ENCODE peak calls at places on chromosomes 2 and 18, in seven cellular contexts. P is PC-3, B is hepatocyte, A is mammary epithelial cell, M is PC-9, I is fibroblast of lung, D is keratinocyte. Y is an unnamed sample.

GRCh38 chr2:235595420-235596010 is 101.7 kb downstream of the AGAP1 start:
- DNase-seq in P (peak), B (peak), A (peak), M (peak), I (peak), D (peak), Y (peak)

GRCh38 chr18:45805551-45805950 is 19.9 kb upstream of the SIGLEC15 start:
- DNase-seq in P (no peak), B (no peak), A (no peak), M (no peak), I (no peak), D (no peak), Y (no peak)

GRCh38 chr18:12838178-12838634 is 45.8 kb downstream of the PTPN2 start:
- DNase-seq in P (peak), B (peak), A (peak), M (peak), I (peak), D (peak), Y (peak)

GRCh38 chr18:29123706-29124530 is 947.0 kb upstream of the CDH2 start:
- DNase-seq in P (no peak), B (no peak), A (peak), M (no peak), I (no peak), D (no peak), Y (peak)

GRCh38 chr2:55460562-55460961 is 40.9 kb upstream of the CCDC88A start:
- DNase-seq in P (no peak), B (no peak), A (peak), M (no peak), I (peak), D (no peak), Y (peak)

GRCh38 chr2:105600602-105600948 is 144.1 kb upstream of the NCK2 start:
- DNase-seq in P (no peak), B (no peak), A (no peak), M (no peak), I (no peak), D (no peak), Y (no peak)

GRCh38 chr2:240996161-240996833 is 2.1 kb upstream of the SNED1 start:
- DNase-seq in P (no peak), B (no peak), A (no peak), M (no peak), I (no peak), D (no peak), Y (no peak)

GRCh38 chr18:76256897-76257500 is 238.0 kb downstream of the ZNF516 start:
- DNase-seq in P (peak), B (peak), A (peak), M (no peak), I (peak), D (no peak), Y (peak)

GRCh38 chr18:74652392-74652988 is 54.8 kb downstream of the ZNF407 start:
- DNase-seq in P (peak), B (peak), A (peak), M (no peak), I (peak), D (no peak), Y (peak)

GRCh38 chr2:233413046-233413445 is 58.8 kb downstream of the DGKD start:
- DNase-seq in P (peak), B (no peak), A (peak), M (peak), I (peak), D (no peak), Y (peak)

GRCh38 chr2:46385786-46386577 is 88.8 kb downstream of the EPAS1 start:
- DNase-seq in P (peak), B (no peak), A (peak), M (peak), I (no peak), D (no peak), Y (peak)

GRCh38 chr2:26144953-26145680 is 27.8 kb upstream of the GAREM2 start:
- DNase-seq in P (peak), B (peak), A (peak), M (peak), I (peak), D (no peak), Y (peak)

GRCh38 chr18:46888965-46889364 is 28.3 kb downstream of the PIAS2 start:
- DNase-seq in P (no peak), B (no peak), A (no peak), M (no peak), I (no peak), D (no peak), Y (no peak)

GRCh38 chr2:202072226-202072625 is 829 bp upstream of the KIAA2012 start:
- DNase-seq in P (peak), B (no peak), A (no peak), M (no peak), I (no peak), D (no peak), Y (no peak)

GRCh38 chr2:42901076-42901645 is 108.8 kb upstream of the HAAO start:
- DNase-seq in P (no peak), B (no peak), A (no peak), M (no peak), I (peak), D (no peak), Y (peak)

GRCh38 chr18:51514128-51514527 is 316.6 kb upstream of the MEX3C start:
- DNase-seq in P (no peak), B (peak), A (peak), M (no peak), I (no peak), D (no peak), Y (no peak)

GRCh38 chr2:107418713-107419112 is 408.0 kb upstream of the RGPD4 start:
- DNase-seq in P (no peak), B (no peak), A (no peak), M (no peak), I (no peak), D (no peak), Y (no peak)

GRCh38 chr18:24003903-24004640 is 10.5 kb upstream of the TTC39C start:
- DNase-seq in P (no peak), B (no peak), A (no peak), M (no peak), I (peak), D (no peak), Y (peak)

GRCh38 chr18:48374423-48375149 is 34.6 kb downstream of the ZBTB7C start:
- DNase-seq in P (no peak), B (no peak), A (no peak), M (no peak), I (peak), D (no peak), Y (peak)

GRCh38 chr2:181395871-181396574 is 61.2 kb upstream of the ITGA4 start:
- DNase-seq in P (no peak), B (no peak), A (no peak), M (no peak), I (peak), D (no peak), Y (no peak)

GRCh38 chr2:138712212-138712979 is 67.8 kb downstream of the NXPH2 start:
- DNase-seq in P (peak), B (peak), A (no peak), M (no peak), I (peak), D (no peak), Y (peak)

GRCh38 chr18:47815486-47816270 is 114.8 kb downstream of the SMAD2 start:
- DNase-seq in P (no peak), B (no peak), A (no peak), M (peak), I (peak), D (no peak), Y (no peak)

GRCh38 chr18:14747513-14748474 is at the start of gene ANKRD30B:
- DNase-seq in P (no peak), B (peak), A (no peak), M (no peak), I (no peak), D (no peak), Y (no peak)

GRCh38 chr2:170679607-170680079 is 35.5 kb upstream of the SP5 start:
- DNase-seq in P (peak), B (peak), A (no peak), M (no peak), I (no peak), D (no peak), Y (peak)

GRCh38 chr2:191848771-191849726 is 2.2 kb upstream of the CAVIN2 start:
- DNase-seq in P (no peak), B (no peak), A (no peak), M (no peak), I (no peak), D (no peak), Y (no peak)

GRCh38 chr18:33239298-33239697 is 201.2 kb downstream of the CCDC178 start:
- DNase-seq in P (no peak), B (no peak), A (no peak), M (no peak), I (no peak), D (no peak), Y (no peak)

GRCh38 chr2:37711308-37711731 is 39.9 kb upstream of the CDC42EP3 start:
- DNase-seq in P (peak), B (peak), A (peak), M (peak), I (peak), D (peak), Y (peak)

GRCh38 chr2:16653799-16654198 is 11.8 kb downstream of the CYRIA start:
- DNase-seq in P (no peak), B (no peak), A (no peak), M (no peak), I (no peak), D (no peak), Y (no peak)

GRCh38 chr2:237213325-237214040 is 127.8 kb downstream of the COPS8 start:
- DNase-seq in P (peak), B (peak), A (peak), M (no peak), I (peak), D (no peak), Y (peak)

GRCh38 chr2:68452168-68452890 is 14.8 kb downstream of the FBXO48 start:
- DNase-seq in P (no peak), B (no peak), A (no peak), M (no peak), I (no peak), D (no peak), Y (no peak)

DNA sequence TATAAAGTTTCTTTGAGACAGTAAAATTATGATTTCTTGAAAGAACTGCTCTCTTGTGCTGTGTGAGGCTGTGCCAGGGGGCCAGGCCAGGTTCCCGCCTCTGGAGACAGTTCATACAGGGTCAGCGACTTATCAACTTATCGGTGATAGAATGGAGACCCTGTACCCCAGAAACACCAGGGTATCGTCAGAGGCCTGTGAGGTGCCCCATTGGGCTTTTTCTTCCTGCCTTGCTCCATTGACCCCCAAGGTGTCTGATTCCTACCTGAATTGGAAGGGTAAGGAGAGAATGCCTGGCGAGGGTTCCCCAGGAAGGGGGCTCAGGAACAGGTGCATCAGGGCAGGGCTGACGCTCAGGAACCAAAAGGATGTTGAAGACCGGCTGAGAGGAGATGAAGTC is 4.3 kb downstream of the DLX1 start:
- DNase-seq in P (no peak), B (no peak), A (no peak), M (no peak), I (no peak), D (no peak), Y (no peak)
- TF ChIP-seq EZH2 in P (no peak), B (no peak), A (no peak), M (no peak), I (no peak), D (no peak), Y (no peak)

GRCh38 chr2:145066795-145067194 is 546.9 kb upstream of the ZEB2 start:
- DNase-seq in P (no peak), B (no peak), A (no peak), M (no peak), I (no peak), D (no peak), Y (peak)
- H3K27ac ChIP-seq in P (no peak), B (peak), A (no peak), M (no peak), I (peak), D (no peak), Y (no peak)

GRCh38 chr18:57436193-57436964 is 1.2 kb downstream of the ONECUT2 start:
- DNase-seq in P (no peak), B (no peak), A (no peak), M (no peak), I (no peak), D (no peak), Y (no peak)
- TF ChIP-seq EZH2 in P (no peak), B (peak), A (peak), M (no peak), I (peak), D (peak), Y (peak)

GRCh38 chr2:85111819-85112281 is 21.3 kb upstream of the TCF7L1 start:
- DNase-seq in P (peak), B (no peak), A (peak), M (no peak), I (peak), D (no peak), Y (peak)
- H3K27ac ChIP-seq in P (no peak), B (no peak), A (no peak), M (no peak), I (no peak), D (no peak), Y (no peak)

GRCh38 chr2:205683991-205684390 is 1.7 kb downstream of the NRP2 start:
- DNase-seq in P (no peak), B (no peak), A (no peak), M (no peak), I (no peak), D (no peak), Y (no peak)

GRCh38 chr2:205686231-205687017 is 4.1 kb downstream of the NRP2 start:
- DNase-seq in P (no peak), B (no peak), A (no peak), M (no peak), I (no peak), D (no peak), Y (peak)

GRCh38 chr2:205684871-205685313 is 2.6 kb downstream of the NRP2 start:
- DNase-seq in P (no peak), B (no peak), A (no peak), M (no peak), I (peak), D (no peak), Y (no peak)

GRCh38 chr2:205687018-205687956 is 5.0 kb downstream of the NRP2 start:
- DNase-seq in P (no peak), B (no peak), A (no peak), M (no peak), I (no peak), D (no peak), Y (no peak)

GRCh38 chr2:205685314-205686230 is 3.3 kb downstream of the NRP2 start:
- DNase-seq in P (peak), B (no peak), A (peak), M (peak), I (peak), D (no peak), Y (peak)
- TF ChIP-seq EZH2 in P (no peak), B (no peak), A (no peak), M (no peak), I (no peak), D (no peak), Y (no peak)

GRCh38 chr2:69779258-69779989 is 37.5 kb downstream of the ANXA4 start:
- DNase-seq in P (peak), B (peak), A (peak), M (peak), I (peak), D (no peak), Y (peak)

GRCh38 chr2:69784228-69784627 is 42.3 kb downstream of the ANXA4 start:
- DNase-seq in P (no peak), B (no peak), A (no peak), M (no peak), I (no peak), D (no peak), Y (no peak)

GRCh38 chr2:69781321-69782248 is 39.7 kb downstream of the ANXA4 start:
- DNase-seq in P (peak), B (peak), A (no peak), M (peak), I (no peak), D (no peak), Y (no peak)

GRCh38 chr2:69777778-69778089 is 35.8 kb downstream of the ANXA4 start:
- DNase-seq in P (no peak), B (no peak), A (no peak), M (no peak), I (no peak), D (no peak), Y (no peak)

GRCh38 chr2:69780907-69781306 is 39.0 kb downstream of the ANXA4 start:
- DNase-seq in P (no peak), B (peak), A (no peak), M (no peak), I (no peak), D (no peak), Y (no peak)
- H3K27ac ChIP-seq in P (no peak), B (peak), A (no peak), M (peak), I (no peak), D (no peak), Y (no peak)